ENCODE peak calls at places on chromosome 15, in seven cellular contexts. V, R, B, A, Y, Q and L are unnamed samples.

GRCh38 chr15:92405942-92406341 is 12.3 kb downstream of the ST8SIA2 start:
- DNase-seq in R (no peak), V (no peak), Y (no peak), B (no peak), A (no peak), Q (no peak), L (no peak)

GRCh38 chr15:25333049-25333448 is 105.8 kb downstream of the UBE3A start:
- DNase-seq in B (no peak), Y (no peak), R (no peak), A (no peak), Q (no peak), V (no peak), L (no peak)

GRCh38 chr15:60655252-60655651 is 176.3 kb upstream of the ICE2 start:
- DNase-seq in Y (no peak), R (peak; percentile 59), B (no peak), Q (no peak), A (no peak), V (no peak), L (no peak)

GRCh38 chr15:39896101-39896500 is 24.0 kb downstream of the GPR176 start:
- DNase-seq in R (no peak), B (no peak), A (peak; percentile 24), V (no peak), Q (no peak), Y (no peak), L (no peak)

GRCh38 chr15:62847900-62848489 is 194.6 kb upstream of the TPM1 start:
- DNase-seq in R (peak; percentile 71), Q (peak; percentile 84), Y (peak; percentile 83), B (peak; percentile 32), A (peak; percentile 54), V (peak; percentile 54), L (peak; percentile 60)

GRCh38 chr15:70112018-70112395 is 14.3 kb upstream of the TLE3 start:
- DNase-seq in R (no peak), A (peak; percentile 54), Q (no peak), V (no peak), Y (no peak), B (no peak), L (no peak)

GRCh38 chr15:62365795-62366442 is 200.8 kb upstream of the C2CD4B start:
- DNase-seq in Q (peak; percentile 58), B (no peak), R (peak; percentile 15), Y (no peak), A (no peak), V (no peak), L (no peak)

GRCh38 chr15:40344631-40345120 is 3.9 kb upstream of the CCDC9B start:
- DNase-seq in A (peak; percentile 75), Y (peak; percentile 77), R (peak; percentile 60), Q (peak; percentile 57), V (peak; percentile 69), B (no peak), L (no peak)

GRCh38 chr15:51076898-51077564 is 17.7 kb downstream of the TNFAIP8L3 start:
- DNase-seq in V (no peak), Y (peak; percentile 86), Q (peak; percentile 16), R (peak; percentile 79), A (peak; percentile 12), B (no peak), L (no peak)

GRCh38 chr15:91168457-91168856 is 68.4 kb downstream of the SV2B start:
- DNase-seq in Q (no peak), A (no peak), R (no peak), Y (no peak), V (no peak), B (no peak), L (no peak)

DNA sequence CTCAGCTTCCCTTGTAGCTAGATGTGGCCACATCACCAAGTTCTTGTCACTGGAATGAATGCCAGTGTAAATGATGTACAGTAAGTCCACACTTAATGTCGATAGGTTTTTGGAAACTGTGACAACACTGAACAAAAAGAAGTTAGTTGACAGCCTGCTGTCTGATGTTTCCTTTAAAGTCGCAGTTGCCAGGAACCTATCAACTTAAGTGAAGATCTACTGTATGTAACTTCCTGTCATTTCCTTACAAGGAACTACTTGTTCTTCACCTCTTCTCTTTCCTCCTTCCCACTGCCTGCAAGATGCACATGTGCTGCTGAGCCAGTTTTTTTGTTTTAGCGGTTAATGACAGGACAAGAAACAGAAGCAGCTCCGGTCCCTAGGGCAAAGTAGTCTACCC is 44.6 kb downstream of the HDGFL3 start:
- DNase-seq in V (no peak), Q (no peak), B (no peak), A (no peak), R (no peak), Y (no peak), L (no peak)
- H2BK5ac ChIP-seq in V (peak overlapping the region; percentile 42), Q (no peak overlapping the region), B (no peak overlapping the region), A (no peak overlapping the region), R (no peak overlapping the region), Y (no peak overlapping the region), L (no peak overlapping the region)

DNA sequence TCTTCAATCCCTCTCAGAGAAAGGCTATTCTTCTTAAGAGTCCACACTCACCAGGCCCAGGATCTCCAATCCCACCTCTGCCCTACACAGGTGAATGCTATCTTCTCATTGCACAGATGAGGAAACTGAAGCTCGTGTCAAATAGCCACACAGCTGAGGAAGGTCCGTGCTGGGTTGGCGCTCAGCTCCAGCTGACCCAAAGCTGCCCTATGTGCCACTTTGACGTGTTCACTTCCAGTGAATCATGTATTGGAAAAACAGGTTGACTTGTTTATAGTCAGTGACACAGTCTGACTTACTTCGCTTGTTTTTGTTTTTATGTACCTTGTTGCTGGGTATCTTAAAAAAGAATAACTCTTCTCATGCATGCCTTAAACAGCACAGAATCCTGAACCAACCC is 32.4 kb upstream of the ALDH1A3 start:
- DNase-seq in Y (no peak), R (no peak), Q (peak; percentile 66), B (no peak), V (no peak), A (no peak), L (no peak)
- H2BK5ac ChIP-seq in Y (no peak overlapping the region), R (no peak overlapping the region), Q (no peak overlapping the region), B (no peak overlapping the region), V (no peak overlapping the region), A (no peak overlapping the region), L (no peak overlapping the region)

DNA sequence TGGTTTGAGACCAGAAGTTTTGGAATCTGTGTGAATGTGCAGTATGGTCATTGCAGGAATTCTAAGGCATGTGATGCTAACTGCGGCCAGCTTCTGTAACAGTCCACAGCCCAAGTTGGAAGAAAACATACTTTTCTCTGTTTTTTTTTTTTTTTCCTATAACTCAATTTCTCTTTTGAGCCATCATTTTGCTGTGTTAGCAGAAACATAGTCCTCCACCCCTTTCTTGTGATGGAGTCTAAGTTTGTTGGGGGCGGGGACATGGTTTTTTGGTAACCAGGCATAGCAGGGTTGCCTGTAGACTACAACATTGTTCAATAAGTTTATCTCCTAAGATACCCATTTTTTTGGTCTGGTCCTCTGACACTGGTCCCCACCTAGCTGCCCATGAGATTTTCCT is 223.2 kb upstream of the ONECUT1 start:
- DNase-seq in Y (no peak), V (no peak), A (no peak), R (no peak), Q (no peak), B (no peak), L (no peak)
- H2BK5ac ChIP-seq in Y (no peak overlapping the region), V (no peak overlapping the region), A (no peak overlapping the region), R (no peak overlapping the region), Q (no peak overlapping the region), B (no peak overlapping the region), L (no peak overlapping the region)

GRCh38 chr15:49501586-49501985 is 78.5 kb downstream of the FGF7 start:
- DNase-seq in Y (no peak), B (no peak), Q (no peak), V (no peak), A (no peak), R (peak; percentile 15), L (no peak)
- H2BK5ac ChIP-seq in Y (no peak overlapping the region), B (no peak overlapping the region), Q (no peak overlapping the region), V (no peak overlapping the region), A (no peak overlapping the region), R (no peak overlapping the region), L (no peak overlapping the region)

GRCh38 chr15:45185903-45186770 is 1.6 kb downstream of the SHF start:
- DNase-seq in A (no peak), V (peak; percentile 20), R (peak; percentile 50), Q (peak; percentile 59), B (no peak), Y (no peak), L (no peak)

GRCh38 chr15:45183511-45183910 is 4.3 kb downstream of the SHF start:
- DNase-seq in V (no peak), Y (no peak), R (no peak), Q (no peak), B (no peak), A (no peak), L (no peak)

GRCh38 chr15:45184562-45185041 is 3.2 kb downstream of the SHF start:
- DNase-seq in Y (no peak), V (no peak), B (no peak), A (no peak), Q (no peak), R (no peak), L (no peak)

GRCh38 chr15:45186771-45187577 is 792 bp downstream of the SHF start:
- DNase-seq in R (peak; percentile 48), Q (peak; percentile 26), B (no peak), V (no peak), A (no peak), Y (peak; percentile 47), L (no peak)

GRCh38 chr15:45185069-45185779 is 2.5 kb downstream of the SHF start:
- DNase-seq in A (no peak), Y (no peak), Q (peak; percentile 88), B (no peak), V (no peak), R (no peak), L (no peak)
- H2BK5ac ChIP-seq in A (no peak overlapping the region), Y (no peak overlapping the region), Q (no peak overlapping the region), B (no peak overlapping the region), V (no peak overlapping the region), R (no peak overlapping the region), L (no peak overlapping the region)

DNA sequence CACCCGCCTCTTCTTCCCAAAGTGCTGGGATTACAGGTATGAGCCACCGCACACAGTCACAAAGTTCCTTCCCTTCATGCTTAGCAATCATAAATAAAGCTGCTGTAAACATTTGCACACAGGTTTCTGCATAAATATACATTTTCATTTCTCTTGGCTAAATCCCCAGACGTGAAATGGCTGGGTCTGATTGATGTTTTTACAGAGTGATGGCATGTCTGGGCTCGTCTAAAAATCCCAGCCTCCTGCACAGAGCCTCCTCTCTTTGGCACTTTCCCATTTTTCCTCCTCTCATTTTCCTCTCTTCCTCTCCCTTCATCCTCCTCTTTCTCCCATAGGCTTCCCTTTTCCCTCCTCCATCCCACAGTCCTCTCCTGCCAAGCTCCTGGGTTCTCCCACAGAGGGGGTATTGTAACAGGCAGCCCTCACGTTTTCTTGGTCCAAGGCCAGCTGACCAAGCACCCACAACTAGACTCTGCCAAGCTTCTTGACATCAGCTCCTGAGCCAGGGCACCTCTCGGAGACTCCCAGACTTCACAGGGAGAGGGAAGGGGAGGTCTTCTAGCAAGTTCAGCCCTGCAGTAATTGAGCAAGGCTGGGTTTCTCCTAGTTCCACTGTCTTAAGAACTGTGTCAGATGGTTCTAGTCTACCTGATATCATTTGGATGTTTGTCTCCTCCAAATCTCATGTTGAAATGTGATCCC is 10.5 kb upstream of the PLA2G4E start:
- DNase-seq in Q (no peak), R (no peak), A (no peak), B (no peak), Y (no peak), V (no peak), L (no peak)
- H2BK5ac ChIP-seq in Q (no peak overlapping the region), R (no peak overlapping the region), A (no peak overlapping the region), B (no peak overlapping the region), Y (no peak overlapping the region), V (no peak overlapping the region), L (no peak overlapping the region)